ENCODE peak calls at places on chromosomes 6 and 20, in eight cellular contexts. One of them, this sample, is unnamed.

GRCh38 chr6:112249489-112249888 is 4.9 kb downstream of the LAMA4 start:
- DNase-seq in progenitor cell of endocrine pancreas: no peak
- DNase-seq in globus pallidus: no peak
- DNase-seq in SW 1271: no peak
- DNase-seq in WTC11: no peak
- DNase-seq in stimulated activated naive CD8-positive, alpha-beta T cell treated with anti-CD3 and anti-CD28 coated beads, Interleukin-15, amount 100 ng/mL, for 72 hours: no peak
- DNase-seq in nucleus accumbens: no peak
- DNase-seq in H9: no peak
- DNase-seq in this sample: no peak

GRCh38 chr20:22452442-22453011 is 131.8 kb downstream of the FOXA2 start:
- DNase-seq in SW 1271: no peak
- DNase-seq in WTC11: no peak
- DNase-seq in progenitor cell of endocrine pancreas: no peak
- DNase-seq in globus pallidus: no peak
- DNase-seq in H9: no peak
- DNase-seq in nucleus accumbens: no peak
- DNase-seq in stimulated activated naive CD8-positive, alpha-beta T cell treated with anti-CD3 and anti-CD28 coated beads, Interleukin-15, amount 100 ng/mL, for 72 hours: no peak
- DNase-seq in this sample: no peak

GRCh38 chr6:100721256-100721655 is 159.9 kb downstream of the ASCC3 start:
- DNase-seq in nucleus accumbens: no peak
- DNase-seq in progenitor cell of endocrine pancreas: no peak
- DNase-seq in stimulated activated naive CD8-positive, alpha-beta T cell treated with anti-CD3 and anti-CD28 coated beads, Interleukin-15, amount 100 ng/mL, for 72 hours: no peak
- DNase-seq in H9: no peak
- DNase-seq in globus pallidus: no peak
- DNase-seq in WTC11: no peak
- DNase-seq in SW 1271: no peak
- DNase-seq in this sample: no peak

GRCh38 chr6:161956082-161956481 is 682.2 kb upstream of the AGPAT4 start:
- DNase-seq in globus pallidus: no peak
- DNase-seq in SW 1271: no peak
- DNase-seq in stimulated activated naive CD8-positive, alpha-beta T cell treated with anti-CD3 and anti-CD28 coated beads, Interleukin-15, amount 100 ng/mL, for 72 hours: no peak
- DNase-seq in nucleus accumbens: no peak
- DNase-seq in WTC11: no peak
- DNase-seq in H9: no peak
- DNase-seq in progenitor cell of endocrine pancreas: no peak
- DNase-seq in this sample: no peak

GRCh38 chr6:50658561-50658960 is 54.8 kb upstream of the TFAP2D start:
- DNase-seq in SW 1271: no peak
- DNase-seq in WTC11: no peak
- DNase-seq in globus pallidus: no peak
- DNase-seq in H9: no peak
- DNase-seq in stimulated activated naive CD8-positive, alpha-beta T cell treated with anti-CD3 and anti-CD28 coated beads, Interleukin-15, amount 100 ng/mL, for 72 hours: no peak
- DNase-seq in nucleus accumbens: no peak
- DNase-seq in progenitor cell of endocrine pancreas: no peak
- DNase-seq in this sample: no peak

GRCh38 chr20:63620991-63621390 is 5.9 kb downstream of the GMEB2 start:
- DNase-seq in H9: no peak
- DNase-seq in SW 1271: no peak
- DNase-seq in nucleus accumbens: no peak
- DNase-seq in stimulated activated naive CD8-positive, alpha-beta T cell treated with anti-CD3 and anti-CD28 coated beads, Interleukin-15, amount 100 ng/mL, for 72 hours: no peak
- DNase-seq in WTC11: no peak
- DNase-seq in globus pallidus: no peak
- DNase-seq in progenitor cell of endocrine pancreas: no peak
- DNase-seq in this sample: no peak

GRCh38 chr6:12356983-12357972 is 67.1 kb downstream of the EDN1 start:
- DNase-seq in globus pallidus: peak; percentile 50
- DNase-seq in stimulated activated naive CD8-positive, alpha-beta T cell treated with anti-CD3 and anti-CD28 coated beads, Interleukin-15, amount 100 ng/mL, for 72 hours: no peak
- DNase-seq in WTC11: no peak
- DNase-seq in progenitor cell of endocrine pancreas: no peak
- DNase-seq in nucleus accumbens: no peak
- DNase-seq in H9: no peak
- DNase-seq in SW 1271: no peak
- DNase-seq in this sample: no peak

GRCh38 chr6:83055366-83055964 is 10.2 kb downstream of the UBE3D start:
- DNase-seq in H9: peak; percentile 40
- DNase-seq in progenitor cell of endocrine pancreas: peak; percentile 34
- DNase-seq in WTC11: peak; percentile 44
- DNase-seq in globus pallidus: peak; percentile 38
- DNase-seq in stimulated activated naive CD8-positive, alpha-beta T cell treated with anti-CD3 and anti-CD28 coated beads, Interleukin-15, amount 100 ng/mL, for 72 hours: peak; percentile 17
- DNase-seq in nucleus accumbens: no peak
- DNase-seq in SW 1271: peak; percentile 38
- DNase-seq in this sample: no peak

GRCh38 chr20:59064214-59064722 is 21.7 kb upstream of the PRELID3B start:
- DNase-seq in SW 1271: no peak
- DNase-seq in progenitor cell of endocrine pancreas: no peak
- DNase-seq in H9: no peak
- DNase-seq in stimulated activated naive CD8-positive, alpha-beta T cell treated with anti-CD3 and anti-CD28 coated beads, Interleukin-15, amount 100 ng/mL, for 72 hours: no peak
- DNase-seq in nucleus accumbens: no peak
- DNase-seq in WTC11: no peak
- DNase-seq in globus pallidus: no peak
- DNase-seq in this sample: no peak

GRCh38 chr6:141874930-141875602 is 257.7 kb upstream of the GJE1 start:
- DNase-seq in nucleus accumbens: no peak
- DNase-seq in SW 1271: no peak
- DNase-seq in H9: no peak
- DNase-seq in stimulated activated naive CD8-positive, alpha-beta T cell treated with anti-CD3 and anti-CD28 coated beads, Interleukin-15, amount 100 ng/mL, for 72 hours: no peak
- DNase-seq in progenitor cell of endocrine pancreas: no peak
- DNase-seq in WTC11: no peak
- DNase-seq in globus pallidus: no peak
- DNase-seq in this sample: no peak

GRCh38 chr6:3259491-3259958 is 778 bp downstream of the PSMG4 start:
- DNase-seq in globus pallidus: no peak
- DNase-seq in nucleus accumbens: no peak
- DNase-seq in stimulated activated naive CD8-positive, alpha-beta T cell treated with anti-CD3 and anti-CD28 coated beads, Interleukin-15, amount 100 ng/mL, for 72 hours: peak; percentile 43
- DNase-seq in WTC11: no peak
- DNase-seq in H9: peak; percentile 57
- DNase-seq in progenitor cell of endocrine pancreas: no peak
- DNase-seq in SW 1271: peak; percentile 63
- DNase-seq in this sample: no peak

GRCh38 chr20:18527836-18528235 is 20.1 kb downstream of the SEC23B start:
- DNase-seq in SW 1271: peak; percentile 12
- DNase-seq in WTC11: no peak
- DNase-seq in nucleus accumbens: no peak
- DNase-seq in H9: no peak
- DNase-seq in globus pallidus: no peak
- DNase-seq in stimulated activated naive CD8-positive, alpha-beta T cell treated with anti-CD3 and anti-CD28 coated beads, Interleukin-15, amount 100 ng/mL, for 72 hours: no peak
- DNase-seq in progenitor cell of endocrine pancreas: no peak
- DNase-seq in this sample: no peak

GRCh38 chr6:14038636-14039035 is 78.9 kb upstream of the CD83 start:
- DNase-seq in SW 1271: no peak
- DNase-seq in globus pallidus: no peak
- DNase-seq in nucleus accumbens: no peak
- DNase-seq in H9: no peak
- DNase-seq in stimulated activated naive CD8-positive, alpha-beta T cell treated with anti-CD3 and anti-CD28 coated beads, Interleukin-15, amount 100 ng/mL, for 72 hours: no peak
- DNase-seq in WTC11: no peak
- DNase-seq in progenitor cell of endocrine pancreas: no peak
- DNase-seq in this sample: no peak

GRCh38 chr6:64383277-64383676 is 747.7 kb downstream of the PHF3 start:
- DNase-seq in nucleus accumbens: no peak
- DNase-seq in progenitor cell of endocrine pancreas: no peak
- DNase-seq in globus pallidus: no peak
- DNase-seq in SW 1271: no peak
- DNase-seq in H9: no peak
- DNase-seq in stimulated activated naive CD8-positive, alpha-beta T cell treated with anti-CD3 and anti-CD28 coated beads, Interleukin-15, amount 100 ng/mL, for 72 hours: no peak
- DNase-seq in WTC11: no peak
- DNase-seq in this sample: no peak

GRCh38 chr20:61254881-61255589 is 3.0 kb downstream of the CDH4 start:
- DNase-seq in WTC11: no peak
- DNase-seq in H9: no peak
- DNase-seq in globus pallidus: no peak
- DNase-seq in SW 1271: peak; percentile 63
- DNase-seq in nucleus accumbens: no peak
- DNase-seq in progenitor cell of endocrine pancreas: no peak
- DNase-seq in stimulated activated naive CD8-positive, alpha-beta T cell treated with anti-CD3 and anti-CD28 coated beads, Interleukin-15, amount 100 ng/mL, for 72 hours: no peak
- DNase-seq in this sample: no peak

GRCh38 chr6:146277142-146277541 is 248.3 kb downstream of the GRM1 start:
- DNase-seq in progenitor cell of endocrine pancreas: no peak
- DNase-seq in H9: no peak
- DNase-seq in WTC11: no peak
- DNase-seq in SW 1271: no peak
- DNase-seq in nucleus accumbens: no peak
- DNase-seq in stimulated activated naive CD8-positive, alpha-beta T cell treated with anti-CD3 and anti-CD28 coated beads, Interleukin-15, amount 100 ng/mL, for 72 hours: no peak
- DNase-seq in globus pallidus: no peak
- DNase-seq in this sample: no peak

GRCh38 chr6:75812560-75812959 is 63.5 kb downstream of the MYO6 start:
- DNase-seq in stimulated activated naive CD8-positive, alpha-beta T cell treated with anti-CD3 and anti-CD28 coated beads, Interleukin-15, amount 100 ng/mL, for 72 hours: no peak
- DNase-seq in progenitor cell of endocrine pancreas: no peak
- DNase-seq in globus pallidus: no peak
- DNase-seq in nucleus accumbens: no peak
- DNase-seq in H9: no peak
- DNase-seq in SW 1271: no peak
- DNase-seq in WTC11: no peak
- DNase-seq in this sample: no peak

GRCh38 chr20:63829943-63830820 is 882 bp downstream of the ZBTB46 start:
- DNase-seq in globus pallidus: no peak
- DNase-seq in SW 1271: no peak
- DNase-seq in nucleus accumbens: no peak
- DNase-seq in progenitor cell of endocrine pancreas: no peak
- DNase-seq in WTC11: peak; percentile 50
- DNase-seq in stimulated activated naive CD8-positive, alpha-beta T cell treated with anti-CD3 and anti-CD28 coated beads, Interleukin-15, amount 100 ng/mL, for 72 hours: no peak
- DNase-seq in H9: no peak
- DNase-seq in this sample: no peak

GRCh38 chr20:53608456-53609413 is 15.1 kb upstream of the ZNF217 start:
- DNase-seq in globus pallidus: no peak
- DNase-seq in H9: peak; percentile 57
- DNase-seq in nucleus accumbens: no peak
- DNase-seq in WTC11: no peak
- DNase-seq in SW 1271: no peak
- DNase-seq in stimulated activated naive CD8-positive, alpha-beta T cell treated with anti-CD3 and anti-CD28 coated beads, Interleukin-15, amount 100 ng/mL, for 72 hours: peak; percentile 45
- DNase-seq in progenitor cell of endocrine pancreas: no peak
- DNase-seq in this sample: peak; percentile 68

This sample was measured in aorta.